ENCODE peak calls at places on chromosomes 7 and 10, in six cellular contexts. K, W, J, H, U and I are unnamed samples. For H3K36me3, the result is how much of the 10 kb centered on the place peaks cover.

GRCh38 chr10:86968271-86968993 is at the start of gene ADIRF:
- DNase-seq in H (no peak), W (peak), K (peak), U (no peak), J (no peak), I (no peak)

GRCh38 chr7:151114151-151115090 is 28.1 kb downstream of the AGAP3 start:
- DNase-seq in K (peak), W (no peak), J (no peak), U (no peak), H (no peak), I (no peak)

GRCh38 chr10:13708256-13708990 is 121.7 kb downstream of the PRPF18 start:
- DNase-seq in H (no peak), J (peak), K (peak), U (no peak), W (no peak), I (no peak)

GRCh38 chr7:45117582-45117981 is 6.1 kb upstream of the TBRG4 start:
- DNase-seq in H (no peak), K (no peak), U (no peak), J (no peak), W (no peak), I (no peak)

GRCh38 chr7:82507976-82508677 is 64.5 kb upstream of the CACNA2D1 start:
- DNase-seq in U (no peak), H (no peak), J (no peak), K (no peak), W (no peak), I (no peak)

GRCh38 chr10:127137391-127137790 is 59.0 kb downstream of the INSYN2A start:
- DNase-seq in J (no peak), U (no peak), H (no peak), W (no peak), K (no peak), I (no peak)

GRCh38 chr7:44261239-44261638 is 60.5 kb downstream of the YKT6 start:
- DNase-seq in K (no peak), W (no peak), J (no peak), U (no peak), H (no peak), I (no peak)

GRCh38 chr10:101838416-101838970 is 5.1 kb downstream of the KCNIP2 start:
- DNase-seq in K (no peak), H (no peak), U (no peak), J (no peak), W (no peak), I (no peak)

GRCh38 chr7:85039196-85039923 is 147.5 kb downstream of the SEMA3D start:
- DNase-seq in W (no peak), J (no peak), U (no peak), H (no peak), K (no peak), I (no peak)

GRCh38 chr7:144622751-144623150 is 213.1 kb downstream of the TPK1 start:
- DNase-seq in J (no peak), U (no peak), H (no peak), W (no peak), K (no peak), I (no peak)

GRCh38 chr7:39595102-39595620 is 28.2 kb upstream of the RALA start:
- DNase-seq in H (no peak), K (no peak), U (no peak), J (no peak), W (no peak), I (no peak)

GRCh38 chr10:13528138-13528874 is 508 bp downstream of the BEND7 start:
- DNase-seq in H (no peak), W (peak), J (no peak), K (no peak), U (no peak), I (no peak)

GRCh38 chr10:15320522-15321203 is 50.4 kb downstream of the FAM171A1 start:
- DNase-seq in W (no peak), U (no peak), K (no peak), J (peak), H (no peak), I (no peak)

GRCh38 chr10:124387078-124387874 is 31.4 kb downstream of the OAT start:
- DNase-seq in J (no peak), U (no peak), H (no peak), W (no peak), K (no peak), I (no peak)

GRCh38 chr10:114716811-114717404 is 58.8 kb upstream of the ABLIM1 start:
- DNase-seq in K (no peak), U (no peak), H (no peak), J (peak), W (no peak), I (no peak)

GRCh38 chr7:33072471-33072870 is 9.9 kb upstream of the NT5C3A start:
- DNase-seq in J (peak), K (peak), W (no peak), U (no peak), H (no peak), I (peak)

GRCh38 chr7:101108330-101108857 is 18.5 kb upstream of the SERPINE1 start:
- DNase-seq in U (no peak), H (no peak), J (peak), K (no peak), W (peak), I (no peak)

GRCh38 chr10:396535-397220 is 261.4 kb downstream of the ZMYND11 start:
- DNase-seq in J (no peak), H (no peak), K (no peak), W (no peak), U (no peak), I (no peak)

GRCh38 chr10:71029411-71029881 is 141.1 kb upstream of the PCBD1 start:
- DNase-seq in W (peak), U (no peak), H (no peak), J (no peak), K (peak), I (no peak)

GRCh38 chr7:72152171-72153131 is 259.7 kb downstream of the CALN1 start:
- DNase-seq in U (peak), H (no peak), W (no peak), J (no peak), K (no peak), I (no peak)

GRCh38 chr10:92150798-92151197 is 140.1 kb downstream of the CPEB3 start:
- DNase-seq in W (no peak), J (no peak), U (no peak), K (no peak), H (no peak), I (no peak)

GRCh38 chr7:79979437-79979836 is 155.2 kb upstream of the GNAI1 start:
- DNase-seq in W (no peak), K (peak), J (peak), H (no peak), U (no peak), I (no peak)

GRCh38 chr10:52951819-52952218 is 179.2 kb upstream of the MBL2 start:
- DNase-seq in W (no peak), U (no peak), K (peak), H (no peak), J (no peak), I (no peak)

GRCh38 chr10:52954407-52954806 is 181.8 kb upstream of the MBL2 start:
- DNase-seq in J (no peak), K (peak), W (no peak), U (no peak), H (no peak), I (no peak)

GRCh38 chr10:52952391-52953079 is 180.0 kb upstream of the MBL2 start:
- DNase-seq in K (no peak), W (no peak), U (no peak), J (no peak), H (no peak), I (no peak)

GRCh38 chr10:52950578-52950977 is 178.0 kb upstream of the MBL2 start:
- DNase-seq in J (no peak), U (no peak), K (no peak), H (no peak), W (no peak), I (no peak)

DNA sequence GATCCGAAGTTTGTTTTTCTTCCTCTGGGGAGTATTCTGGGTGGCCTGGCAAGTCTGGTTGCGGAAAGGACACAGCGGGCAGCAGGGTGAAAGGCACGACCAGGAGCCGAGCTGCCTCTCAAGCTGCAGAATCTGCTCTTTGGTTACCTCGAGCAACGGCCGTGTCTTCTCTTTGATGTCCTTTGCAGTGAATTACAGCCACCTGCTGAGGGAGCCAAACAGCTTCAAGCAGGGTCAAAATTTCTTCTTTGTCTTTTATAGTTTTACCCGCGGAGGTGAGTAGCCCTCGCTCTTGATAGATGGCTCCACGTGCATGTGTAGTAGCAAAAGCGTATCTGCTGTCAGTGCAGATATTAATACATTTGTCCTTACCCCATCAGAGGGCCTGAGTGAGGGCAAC is 177.3 kb upstream of the MBL2 start:
- DNase-seq in K (no peak), J (no peak), U (no peak), W (no peak), H (no peak), I (no peak)
- TF ChIP-seq CTCF in K (no peak), J (no peak), U (no peak), W (no peak), H (no peak), I (no peak)

GRCh38 chr10:79047875-79048638 is 20.7 kb upstream of the ZMIZ1 start:
- DNase-seq in K (no peak), W (no peak), U (peak), J (no peak), H (peak), I (no peak)
- H3K4me3 ChIP-seq in K (no peak), W (no peak), U (no peak), J (no peak), H (peak), I (no peak)

DNA sequence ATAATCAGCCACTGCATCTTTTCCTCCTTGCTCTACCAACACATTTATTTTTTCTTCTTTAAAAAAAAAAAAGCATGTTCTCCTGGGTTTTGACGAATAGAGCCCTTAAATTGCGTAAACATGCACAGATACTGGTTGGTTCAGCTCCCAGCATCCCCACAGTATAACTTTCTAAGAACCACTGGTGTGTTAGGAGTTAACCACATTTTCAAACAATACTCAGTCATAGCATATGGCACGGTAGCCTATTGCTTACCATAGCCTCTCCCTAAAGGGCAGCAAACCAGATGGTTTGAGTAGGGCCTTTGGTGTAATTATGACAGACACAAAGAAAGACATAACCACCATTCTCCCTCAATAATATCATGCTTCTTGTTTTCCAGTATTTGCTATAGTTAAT is 145.0 kb downstream of the LRRC4 start:
- DNase-seq in H (no peak), U (no peak), W (no peak), K (no peak), J (no peak), I (no peak)
- H3K36me3 ChIP-seq in H (under half), U (under half), W (under half), K (under half), J (under half), I (under half)

DNA sequence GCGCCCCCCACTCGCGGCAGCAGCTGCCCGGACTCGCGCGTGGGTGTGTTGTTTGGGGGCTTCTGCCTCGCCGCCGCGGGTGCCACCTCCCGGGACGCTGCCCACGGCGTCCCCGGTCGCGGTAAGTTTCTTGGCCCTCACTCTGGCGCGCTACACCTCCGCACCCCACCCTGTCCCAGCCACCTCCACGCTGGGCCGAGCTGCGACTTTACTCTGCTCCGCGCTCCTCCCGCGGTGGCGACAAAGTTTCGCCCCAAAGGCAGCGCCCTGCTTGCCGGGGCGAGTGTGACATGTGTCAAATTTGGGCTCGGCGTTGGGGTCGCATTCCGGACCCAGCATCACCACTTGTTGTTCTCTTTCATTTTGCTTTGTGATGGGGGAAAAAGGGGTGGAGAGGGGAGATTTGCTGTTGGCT is 167.7 kb upstream of the PPP1R3A start:
- DNase-seq in W (peak), K (no peak), H (no peak), U (no peak), J (no peak), I (no peak)
- TF ChIP-seq CTCF in W (no peak), K (no peak), H (no peak), U (no peak), J (no peak), I (no peak)

GRCh38 chr10:21399392-21400015 is 126.0 kb downstream of the SKIDA1 start:
- DNase-seq in K (peak), W (no peak), U (no peak), H (no peak), J (peak), I (peak)
- H3K4me3 ChIP-seq in K (no peak), W (no peak), U (no peak), H (no peak), J (no peak), I (no peak)